ENCODE peak calls at places on chromosome 21, in seven cellular contexts. F is LHCN-M2, J is NCI-H1930, Q is epithelial cell of esophagus, R is kidney glomerular epithelial cell, S is T-helper 2 cell, W is GDM1. M is an unnamed sample.

GRCh38 chr21:34352556-34352955 is 11.2 kb upstream of the KCNE2 start:
- DNase-seq in F (no peak), J (no peak), Q (no peak), S (no peak), R (no peak), W (no peak), M (no peak)

GRCh38 chr21:43345746-43346409 is 81.1 kb downstream of the SIK1 start:
- DNase-seq in S (no peak), J (no peak), Q (peak), R (no peak), W (peak), F (peak), M (peak)

GRCh38 chr21:36456714-36457399 is 23.1 kb downstream of the CLDN14 start:
- DNase-seq in F (no peak), S (no peak), J (no peak), R (no peak), W (no peak), Q (peak), M (no peak)

GRCh38 chr21:14850394-14850793 is 214.4 kb downstream of the NRIP1 start:
- DNase-seq in Q (no peak), S (no peak), W (no peak), J (no peak), F (peak), R (no peak), M (peak)

GRCh38 chr21:32240708-32241433 is 38.0 kb downstream of the MIS18A start:
- DNase-seq in W (no peak), F (no peak), R (no peak), Q (no peak), J (no peak), S (peak), M (no peak)

GRCh38 chr21:36260030-36260787 is 59.8 kb upstream of the MORC3 start:
- DNase-seq in W (peak), S (peak), F (peak), Q (peak), J (no peak), R (peak), M (peak)

GRCh38 chr21:36747114-36747814 is 48.3 kb downstream of the SIM2 start:
- DNase-seq in R (no peak), F (no peak), J (no peak), Q (no peak), W (no peak), S (no peak), M (no peak)

GRCh38 chr21:26443867-26444266 is 129.2 kb downstream of the CYYR1 start:
- DNase-seq in Q (peak), F (peak), R (no peak), J (no peak), W (no peak), S (no peak), M (no peak)

GRCh38 chr21:37496972-37497371 is 130.4 kb downstream of the DYRK1A start:
- DNase-seq in F (peak), W (no peak), J (no peak), S (peak), R (no peak), Q (peak), M (no peak)

GRCh38 chr21:36159356-36159921 is 2.8 kb downstream of the DOP1B start:
- DNase-seq in S (no peak), Q (peak), W (no peak), R (no peak), J (no peak), F (no peak), M (no peak)

GRCh38 chr21:23155281-23155680 is 2157.1 kb downstream of the NCAM2 start:
- DNase-seq in J (no peak), F (no peak), R (no peak), W (no peak), S (no peak), Q (no peak), M (no peak)

GRCh38 chr21:35520302-35520701 is 471.2 kb upstream of the RUNX1 start:
- DNase-seq in Q (no peak), R (no peak), S (no peak), J (no peak), F (no peak), W (no peak), M (no peak)